ENCODE peak calls at places on chromosomes 7 and 10, in nine cellular contexts. R, P, T, F, H, O, N, D and W are unnamed samples.

GRCh38 chr7:134254311-134254710 is 62.4 kb downstream of the SLC35B4 start:
- DNase-seq in F (no peak), T (peak), N (no peak), H (peak), D (no peak), R (peak), P (no peak), O (no peak), W (no peak)

GRCh38 chr10:125350519-125350918 is 190.2 kb upstream of the CTBP2 start:
- DNase-seq in N (no peak), O (no peak), T (no peak), R (no peak), P (no peak), D (no peak), F (no peak), H (no peak), W (no peak)

GRCh38 chr10:77428776-77429395 is 208.7 kb downstream of the KCNMA1 start:
- DNase-seq in H (peak), R (peak), T (no peak), D (no peak), O (peak), N (peak), F (peak), P (no peak), W (no peak)

GRCh38 chr7:84647797-84648762 is 453.5 kb upstream of the SEMA3A start:
- DNase-seq in P (no peak), F (no peak), N (no peak), T (no peak), O (peak), D (no peak), R (peak), H (peak), W (no peak)

GRCh38 chr7:118642396-118642795 is 417.9 kb downstream of the ANKRD7 start:
- DNase-seq in N (no peak), D (no peak), O (no peak), F (no peak), T (no peak), R (no peak), H (no peak), P (no peak), W (no peak)

GRCh38 chr7:149664666-149665065 is 108.7 kb downstream of the ZNF467 start:
- DNase-seq in O (no peak), H (no peak), T (no peak), N (no peak), F (no peak), R (no peak), P (no peak), D (no peak), W (no peak)

GRCh38 chr10:126001579-126001978 is 105.2 kb downstream of the FANK1 start:
- DNase-seq in R (peak), H (peak), N (no peak), D (no peak), F (no peak), P (no peak), T (no peak), O (peak), W (no peak)

GRCh38 chr7:149310113-149310836 is 48.3 kb downstream of the ZNF783 start:
- DNase-seq in O (peak), T (peak), F (no peak), P (no peak), R (peak), H (peak), N (peak), D (no peak), W (peak)

GRCh38 chr7:12661581-12661980 is 25.9 kb upstream of the ARL4A start:
- DNase-seq in H (no peak), O (no peak), R (no peak), N (no peak), T (no peak), P (no peak), D (no peak), F (no peak), W (no peak)

GRCh38 chr7:98346515-98347069 is 54.3 kb downstream of the BAIAP2L1 start:
- DNase-seq in R (no peak), N (no peak), O (no peak), H (no peak), F (no peak), T (no peak), P (no peak), D (no peak), W (no peak)

GRCh38 chr10:19488592-19489280 is 327.5 kb upstream of the PLXDC2 start:
- DNase-seq in D (no peak), R (no peak), T (no peak), F (peak), O (no peak), P (peak), H (no peak), N (no peak), W (no peak)

GRCh38 chr10:11610855-11611247 is 599 bp downstream of the USP6NL start:
- DNase-seq in N (no peak), P (no peak), H (peak), D (peak), R (peak), F (peak), T (peak), O (peak), W (no peak)

GRCh38 chr10:20221353-20221752 is 405.1 kb downstream of the PLXDC2 start:
- DNase-seq in N (no peak), D (no peak), H (no peak), O (no peak), F (no peak), P (no peak), R (no peak), T (no peak), W (no peak)